ENCODE peak calls at places on chromosomes 4 and X, in five cellular contexts. B, C, Y, H and G are unnamed samples.

GRCh38 chrX:154368630-154369452 is 5.6 kb downstream of the FLNA start:
- DNase-seq in Y (peak), C (peak), H (peak), B (peak), G (peak)

GRCh38 chr4:112897548-112897947 is 151.9 kb upstream of the ANK2 start:
- DNase-seq in H (peak), C (no peak), B (no peak), Y (no peak), G (no peak)

GRCh38 chrX:13000311-13000811 is 25.5 kb downstream of the TMSB4X start:
- DNase-seq in Y (peak), B (no peak), H (peak), C (peak), G (no peak)

GRCh38 chr4:168942985-168943384 is 67.1 kb downstream of the CBR4 start:
- DNase-seq in B (no peak), H (peak), Y (peak), C (no peak), G (no peak)

GRCh38 chr4:110611968-110612447 is 10.9 kb downstream of the PITX2 start:
- DNase-seq in Y (no peak), C (no peak), H (no peak), B (no peak), G (no peak)

GRCh38 chr4:109389367-109390118 is 44.1 kb upstream of the SEC24B start:
- DNase-seq in H (no peak), Y (peak), C (no peak), B (no peak), G (no peak)

GRCh38 chrX:139559383-139560042 is 29.0 kb downstream of the F9 start:
- DNase-seq in Y (peak), C (peak), H (peak), B (peak), G (peak)

GRCh38 chr4:54228064-54228527 is 997 bp upstream of the PDGFRA start:
- DNase-seq in B (peak), H (peak), C (peak), Y (no peak), G (peak)

GRCh38 chrX:34631826-34632225 is 25.3 kb downstream of the TMEM47 start:
- DNase-seq in C (no peak), Y (no peak), H (no peak), B (peak), G (peak)

GRCh38 chr4:68447201-68447600 is at the start of gene TMPRSS11E:
- DNase-seq in C (no peak), H (peak), Y (no peak), B (no peak), G (no peak)

GRCh38 chrX:41086627-41086932 is 1.3 kb downstream of the USP9X start:
- DNase-seq in H (peak), C (no peak), B (no peak), Y (no peak), G (no peak)

GRCh38 chr4:56229947-56230346 is 157.3 kb downstream of the AASDH start:
- DNase-seq in C (no peak), Y (peak), B (no peak), H (no peak), G (no peak)

GRCh38 chr4:121998024-121998423 is 46.2 kb upstream of the TRPC3 start:
- DNase-seq in C (peak), B (no peak), H (peak), Y (peak), G (no peak)

GRCh38 chrX:3143043-3143799 is 102.0 kb downstream of the ARSF start:
- DNase-seq in C (peak), B (no peak), H (no peak), Y (peak), G (no peak)

GRCh38 chr4:4717692-4718091 is 141.8 kb upstream of the MSX1 start:
- DNase-seq in Y (no peak), H (peak), C (no peak), B (no peak), G (no peak)

GRCh38 chr4:184294734-184295133 is 77.1 kb upstream of the ENPP6 start:
- DNase-seq in C (no peak), Y (no peak), B (no peak), H (no peak), G (no peak)

GRCh38 chrX:27765718-27766117 is 42.1 kb upstream of the MAGEB10 start:
- DNase-seq in H (no peak), C (no peak), B (no peak), Y (no peak), G (no peak)

GRCh38 chr4:181224826-181225225 is 1018.4 kb upstream of the TENM3 start:
- DNase-seq in H (no peak), C (no peak), Y (no peak), B (no peak), G (no peak)

GRCh38 chr4:151719045-151719743 is 41.6 kb downstream of the GATB start:
- DNase-seq in B (no peak), C (no peak), Y (no peak), H (no peak), G (no peak)

GRCh38 chr4:70623301-70623700 is 5.2 kb upstream of the ENAM start:
- DNase-seq in H (no peak), Y (no peak), C (no peak), B (no peak), G (no peak)

GRCh38 chr4:3231431-3231980 is 17.5 kb upstream of the MSANTD1 start:
- DNase-seq in Y (no peak), B (no peak), C (no peak), H (no peak), G (no peak)

GRCh38 chr4:173501592-173502150 is 28.4 kb downstream of the HAND2 start:
- DNase-seq in B (no peak), C (no peak), H (no peak), Y (no peak), G (no peak)

GRCh38 chrX:153900806-153901752 is 3.4 kb upstream of the AVPR2 start:
- DNase-seq in B (peak), H (peak), Y (peak), C (peak), G (peak)

GRCh38 chr4:168501407-168501806 is 4.6 kb downstream of the PALLD start:
- DNase-seq in C (no peak), Y (no peak), H (peak), B (no peak), G (no peak)

GRCh38 chr4:97317691-97318090 is 825.6 kb downstream of the STPG2 start:
- DNase-seq in C (no peak), Y (no peak), H (no peak), B (no peak), G (no peak)

GRCh38 chr4:11423465-11423864 is 5.2 kb downstream of the HS3ST1 start:
- DNase-seq in H (no peak), B (no peak), C (no peak), Y (no peak), G (no peak)

GRCh38 chr4:1504786-1505500 is 98.7 kb upstream of the NKX1-1 start:
- DNase-seq in C (no peak), B (no peak), H (no peak), Y (no peak), G (no peak)

GRCh38 chr4:47184071-47184470 is 152.7 kb downstream of the GABRB1 start:
- DNase-seq in Y (no peak), H (no peak), B (no peak), C (no peak), G (no peak)

GRCh38 chrX:46456125-46456922 is 88.9 kb downstream of the ZNF674 start:
- DNase-seq in Y (no peak), B (no peak), C (no peak), H (no peak), G (no peak)

GRCh38 chrX:150582338-150582948 is 14.0 kb downstream of the MTM1 start:
- DNase-seq in Y (no peak), H (no peak), C (no peak), B (no peak), G (no peak)

GRCh38 chr4:183609151-183609550 is 49.8 kb downstream of the RWDD4 start:
- DNase-seq in B (no peak), C (no peak), H (no peak), Y (no peak), G (no peak)

GRCh38 chr4:60868232-60868960 is 331.7 kb upstream of the ADGRL3 start:
- DNase-seq in C (no peak), B (no peak), Y (no peak), H (no peak), G (no peak)

GRCh38 chrX:97057349-97057909 is 173.7 kb downstream of the RPA4 start:
- DNase-seq in C (no peak), H (peak), B (no peak), Y (no peak), G (peak)

GRCh38 chrX:11745881-11746280 is 12.2 kb upstream of the MSL3 start:
- DNase-seq in B (no peak), H (no peak), C (no peak), Y (no peak), G (no peak)

GRCh38 chr4:10084651-10085320 is 31.8 kb downstream of the WDR1 start:
- DNase-seq in H (no peak), B (no peak), Y (no peak), C (no peak), G (no peak)

GRCh38 chr4:70880739-70881138 is 21.4 kb upstream of the MOB1B start:
- DNase-seq in C (no peak), H (no peak), B (no peak), Y (no peak), G (no peak)

GRCh38 chr4:76377922-76378321 is 43.0 kb downstream of the CCDC158 start:
- DNase-seq in B (peak), C (peak), H (peak), Y (peak), G (peak)

GRCh38 chrX:20026278-20026677 is 35.4 kb upstream of the BCLAF3 start:
- DNase-seq in C (no peak), B (peak), H (peak), Y (no peak), G (peak)

GRCh38 chr4:106691749-106692148 is 323.2 kb upstream of the GIMD1 start:
- DNase-seq in H (no peak), C (no peak), Y (no peak), B (no peak), G (no peak)

GRCh38 chr4:80142396-80143304 is 54.7 kb upstream of the PRDM8 start:
- DNase-seq in B (no peak), Y (no peak), H (peak), C (no peak), G (no peak)
- H2AFZ ChIP-seq in B (no peak), Y (no peak), H (peak), C (no peak), G (no peak)

DNA sequence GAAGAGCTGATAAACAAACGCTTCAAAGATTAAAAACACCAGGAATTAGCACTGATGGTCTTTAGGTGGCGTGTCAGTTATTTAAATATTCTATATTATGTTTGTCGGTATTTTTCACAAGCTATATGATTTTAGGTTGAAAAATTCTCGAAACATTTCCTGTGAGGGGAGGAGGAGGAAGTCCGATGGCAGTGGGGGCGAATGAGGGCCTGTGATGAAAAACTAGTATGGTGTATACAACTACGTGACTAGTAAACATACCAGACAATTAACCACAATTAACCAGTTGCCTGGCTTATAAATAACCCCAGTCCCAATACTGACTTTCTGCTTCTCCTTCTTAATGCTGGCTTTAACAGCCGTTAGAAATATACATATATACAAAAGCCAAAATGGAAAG is 612 bp upstream of the NAP1L2 start:
- DNase-seq in Y (no peak), H (no peak), B (no peak), C (no peak), G (no peak)
- H3K27ac ChIP-seq in Y (no peak), H (peak), B (no peak), C (no peak), G (no peak)

GRCh38 chr4:102734591-102735385 is 26.0 kb downstream of the MANBA start:
- DNase-seq in C (peak), H (peak), Y (peak), B (peak), G (peak)

GRCh38 chr4:102732678-102733445 is 27.9 kb downstream of the MANBA start:
- DNase-seq in C (no peak), Y (no peak), B (no peak), H (no peak), G (no peak)

GRCh38 chr4:102734116-102734515 is 26.7 kb downstream of the MANBA start:
- DNase-seq in Y (no peak), B (no peak), H (no peak), C (no peak), G (no peak)

GRCh38 chr4:102736636-102737549 is 23.9 kb downstream of the MANBA start:
- DNase-seq in B (no peak), H (peak), C (no peak), Y (no peak), G (no peak)

DNA sequence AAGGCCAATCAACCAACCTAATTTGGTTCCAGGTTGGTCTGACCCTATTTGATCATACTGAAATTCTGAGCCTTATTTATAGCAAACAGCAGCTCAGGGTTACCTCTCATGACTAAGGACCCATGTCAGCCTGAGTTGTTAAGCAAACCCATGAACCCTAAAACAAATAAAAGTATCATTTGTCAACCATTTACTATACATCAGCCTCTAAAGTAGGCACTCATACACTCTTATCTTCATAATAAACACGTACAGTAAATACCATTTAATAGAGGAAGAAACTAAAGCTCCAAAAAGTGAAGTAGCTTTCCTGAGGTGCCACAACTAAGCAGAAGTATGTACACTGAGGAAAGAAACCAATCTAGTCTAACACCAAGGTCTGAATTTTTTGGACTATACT is 25.2 kb downstream of the MANBA start:
- DNase-seq in H (peak), B (no peak), Y (no peak), C (no peak), G (no peak)
- H3K4me2 ChIP-seq in H (peak), B (no peak), Y (no peak), C (no peak), G (no peak)

GRCh38 chrX:118519411-118520205 is 24.0 kb downstream of the DOCK11 start:
- DNase-seq in B (peak), Y (no peak), H (peak), C (peak), G (peak)

GRCh38 chrX:118520858-118521206 is 25.2 kb downstream of the DOCK11 start:
- DNase-seq in H (no peak), Y (no peak), C (no peak), B (no peak), G (no peak)

GRCh38 chrX:118521435-118521834 is 25.8 kb downstream of the DOCK11 start:
- DNase-seq in H (no peak), B (peak), Y (no peak), C (no peak), G (peak)

GRCh38 chrX:118522230-118522926 is 26.8 kb downstream of the DOCK11 start:
- DNase-seq in B (no peak), H (no peak), C (no peak), Y (no peak), G (no peak)

DNA sequence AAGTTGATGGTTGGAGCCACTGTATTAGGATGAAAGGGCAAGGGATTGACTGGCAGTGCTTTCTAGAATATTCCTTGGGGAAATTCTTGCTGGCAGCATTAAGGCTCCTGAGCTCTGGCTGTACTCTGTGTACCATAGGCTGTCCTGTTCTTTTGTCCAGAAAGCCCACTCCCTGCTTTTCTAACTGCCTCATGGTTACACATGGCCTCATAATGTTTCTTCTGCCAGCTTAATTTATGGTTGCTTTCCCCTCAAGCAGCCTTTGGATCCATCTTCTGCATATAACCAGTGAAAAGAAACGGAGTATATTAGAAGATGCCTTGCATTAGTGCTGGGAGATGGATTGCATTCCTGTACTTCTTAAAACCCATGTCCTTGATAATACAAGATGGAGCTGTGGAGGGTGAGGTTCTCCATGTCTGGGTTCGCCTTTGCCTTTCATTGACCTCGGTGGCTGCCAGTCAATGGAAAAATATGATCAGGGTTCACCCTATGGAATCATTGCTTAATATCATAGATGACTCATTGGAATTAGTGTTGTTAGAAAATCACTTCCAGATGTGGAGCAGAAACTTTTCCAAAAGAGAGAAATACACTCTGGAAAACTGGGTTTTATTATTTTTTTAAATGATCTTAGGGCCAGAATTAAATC is 24.7 kb downstream of the DOCK11 start:
- DNase-seq in Y (no peak), C (no peak), B (peak), H (peak), G (peak)
- H2AFZ ChIP-seq in Y (no peak), C (no peak), B (no peak), H (no peak), G (no peak)

GRCh38 chr4:37666625-37667071 is 19.5 kb downstream of the RELL1 start:
- DNase-seq in C (no peak), Y (no peak), H (peak), B (peak), G (peak)
- H3K27ac ChIP-seq in C (no peak), Y (no peak), H (peak), B (peak), G (peak)